ENCODE peak calls at places on chromosome 2, in ten cellular contexts. K is kidney tubule cell, A is AG04449, T is activated T-cell treated with anti-CD3 and anti-CD28 coated beads for 1 hour, V is cortex of kidney, F is NCI-H510A, I is T1000, J is G401, N is IMR-90, D is aorta. X is an unnamed sample.

GRCh38 chr2:120879401-120880295 is 144.0 kb downstream of the GLI2 start:
- DNase-seq in N (no peak), T (no peak), I (no peak), F (peak), K (peak), D (peak), J (peak), A (no peak), V (no peak), X (no peak)

GRCh38 chr2:191915750-191916149 is 68.9 kb upstream of the CAVIN2 start:
- DNase-seq in N (no peak), V (no peak), F (no peak), T (no peak), I (no peak), D (no peak), J (no peak), K (no peak), A (no peak), X (no peak)

GRCh38 chr2:239366740-239367139 is 34.1 kb downstream of the HDAC4 start:
- DNase-seq in J (no peak), I (no peak), F (no peak), A (no peak), D (peak), K (no peak), V (no peak), N (no peak), T (no peak), X (no peak)

GRCh38 chr2:208657468-208657867 is 250.9 kb downstream of the PTH2R start:
- DNase-seq in V (no peak), D (no peak), K (no peak), T (no peak), F (no peak), J (no peak), A (no peak), N (no peak), I (no peak), X (no peak)

GRCh38 chr2:240234503-240234951 is 94.1 kb upstream of the OTOS start:
- DNase-seq in F (no peak), K (peak), J (no peak), A (no peak), I (no peak), D (peak), V (no peak), N (peak), T (no peak), X (peak)

GRCh38 chr2:6068441-6068935 is 376.3 kb downstream of the SOX11 start:
- DNase-seq in V (no peak), I (no peak), D (no peak), N (no peak), T (no peak), F (no peak), J (no peak), K (no peak), A (no peak), X (no peak)

GRCh38 chr2:196206804-196207203 is 35.4 kb upstream of the STK17B start:
- DNase-seq in I (no peak), K (no peak), F (no peak), J (no peak), D (no peak), N (no peak), T (no peak), V (no peak), A (no peak), X (no peak)

GRCh38 chr2:70399046-70399445 is 97.2 kb upstream of the FAM136A start:
- DNase-seq in T (no peak), K (no peak), A (no peak), J (no peak), V (no peak), F (no peak), D (no peak), I (no peak), N (no peak), X (no peak)

GRCh38 chr2:197240713-197241050 is 69.9 kb downstream of the ANKRD44 start:
- DNase-seq in D (no peak), T (no peak), F (no peak), N (no peak), K (no peak), V (no peak), J (no peak), A (no peak), I (no peak), X (no peak)

GRCh38 chr2:71939588-71940535 is 207.8 kb downstream of the CYP26B1 start:
- DNase-seq in J (peak), K (no peak), V (no peak), D (peak), N (no peak), I (no peak), A (no peak), F (no peak), T (no peak), X (no peak)

GRCh38 chr2:221467610-221468009 is 104.5 kb downstream of the EPHA4 start:
- DNase-seq in I (no peak), J (no peak), T (no peak), D (no peak), N (peak), K (peak), A (no peak), F (no peak), V (no peak), X (no peak)

GRCh38 chr2:240467659-240468299 is 32.3 kb downstream of the GPC1 start:
- DNase-seq in N (no peak), I (no peak), K (no peak), V (no peak), A (no peak), T (no peak), D (peak), J (no peak), F (no peak), X (no peak)

GRCh38 chr2:109648041-109648527 is 33.9 kb downstream of the SOWAHC start:
- DNase-seq in A (no peak), J (no peak), T (no peak), D (peak), V (no peak), F (no peak), K (no peak), N (no peak), I (no peak), X (peak)